ENCODE peak calls at places on chromosomes 1 and 21, in six cellular contexts. E, Y, S, V, J and W are unnamed samples.
A peak's percentile ranks its signal among the peaks of the same experiment; 100 is the strongest.

GRCh38 chr1:245503548-245503947 is 348.8 kb downstream of the KIF26B start:
- DNase-seq in E (no peak), Y (no peak), S (no peak), V (no peak), J (no peak), W (no peak)

GRCh38 chr1:110846861-110847260 is 26.1 kb upstream of the CD53 start:
- DNase-seq in E (no peak), Y (no peak), S (no peak), V (no peak), J (no peak), W (no peak)

GRCh38 chr1:43557744-43558245 is 27.1 kb downstream of the PTPRF start:
- DNase-seq in E (no peak), Y (no peak), S (peak; percentile 53), V (peak; percentile 87), J (no peak), W (peak; percentile 62)

GRCh38 chr1:162861101-162861500 is at the start of gene CCDC190:
- DNase-seq in E (no peak), Y (no peak), S (peak; percentile 17), V (peak; percentile 12), J (no peak), W (no peak)

GRCh38 chr1:7646981-7647901 is 123.9 kb upstream of the VAMP3 start:
- DNase-seq in E (peak; percentile 50), Y (peak; percentile 46), S (peak; percentile 69), V (peak; percentile 81), J (peak; percentile 16), W (peak; percentile 70)

GRCh38 chr1:8283058-8283884 is 34.6 kb upstream of the SLC45A1 start:
- DNase-seq in E (peak; percentile 12), Y (no peak), S (no peak), V (no peak), J (no peak), W (peak; percentile 38)

GRCh38 chr1:77044133-77044849 is 174.9 kb downstream of the PIGK start:
- DNase-seq in E (no peak), Y (no peak), S (no peak), V (no peak), J (no peak), W (peak; percentile 73)

GRCh38 chr1:37477198-37477931 is 3.0 kb downstream of the ZC3H12A start:
- DNase-seq in E (peak; percentile 63), Y (peak; percentile 88), S (peak; percentile 69), V (peak; percentile 85), J (no peak), W (peak; percentile 57)

GRCh38 chr1:150555971-150556865 is 7.0 kb downstream of the ADAMTSL4 start:
- DNase-seq in E (no peak), Y (no peak), S (no peak), V (no peak), J (no peak), W (no peak)

GRCh38 chr1:222096883-222097282 is 355.0 kb upstream of the DUSP10 start:
- DNase-seq in E (no peak), Y (no peak), S (no peak), V (no peak), J (no peak), W (no peak)

GRCh38 chr1:62198069-62198780 is 3.6 kb downstream of the L1TD1 start:
- DNase-seq in E (no peak), Y (no peak), S (peak; percentile 85), V (no peak), J (no peak), W (no peak)

GRCh38 chr1:62194651-62195282 is at the start of gene L1TD1:
- DNase-seq in E (no peak), Y (no peak), S (peak; percentile 99), V (peak; percentile 60), J (no peak), W (no peak)

GRCh38 chr1:62198781-62199125 is 4.1 kb downstream of the L1TD1 start:
- DNase-seq in E (no peak), Y (no peak), S (no peak), V (no peak), J (no peak), W (no peak)

GRCh38 chr1:62196091-62196690 is 1.5 kb downstream of the L1TD1 start:
- DNase-seq in E (no peak), Y (no peak), S (peak; percentile 67), V (no peak), J (no peak), W (no peak)
- TF ChIP-seq EZH2phosphoT487 in E (no peak), Y (no peak), S (no peak), V (no peak), J (no peak), W (no peak)

DNA sequence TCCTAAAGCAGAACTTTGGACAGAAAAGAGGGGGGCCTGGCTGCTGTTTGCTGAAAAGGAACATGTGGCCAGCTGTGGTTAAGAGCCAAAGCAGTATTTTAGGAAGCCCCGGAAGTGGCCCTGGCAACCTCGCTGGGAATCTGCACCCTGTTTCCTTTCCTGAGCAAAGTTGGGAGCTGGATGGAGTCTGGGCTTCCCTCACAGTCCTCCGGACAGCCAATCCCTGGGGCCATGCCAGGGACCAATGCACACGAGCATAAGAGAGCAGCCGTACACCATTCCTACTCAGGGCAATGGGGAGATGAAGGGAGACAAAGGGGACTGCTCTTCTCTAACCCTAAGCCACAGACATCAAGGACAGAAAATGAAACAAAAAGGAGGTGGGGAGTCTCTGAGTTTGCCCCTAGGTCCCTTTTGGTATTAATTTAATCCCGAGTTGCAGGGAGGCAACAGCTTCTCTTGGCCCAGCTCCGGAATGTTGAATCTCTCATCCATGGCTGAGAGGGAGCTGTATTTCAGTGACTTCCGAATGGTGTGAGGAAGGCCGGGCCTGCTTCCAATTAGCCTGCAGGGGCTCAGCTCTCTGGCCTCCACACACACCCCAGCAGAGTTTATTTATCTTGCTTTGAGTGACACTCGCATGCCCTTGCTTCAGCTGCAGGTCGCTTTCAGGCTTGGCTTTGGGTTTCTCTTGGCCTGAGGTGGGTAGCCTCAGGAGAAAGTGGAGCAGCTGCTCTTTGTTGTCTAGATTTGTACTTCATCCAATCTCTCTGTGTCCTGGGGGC is 154.0 kb downstream of the PLXNA2 start:
- DNase-seq in E (no peak), Y (no peak), S (no peak), V (no peak), J (no peak), W (no peak)
- H3K4me2 ChIP-seq in E (no peak overlapping the region), Y (no peak overlapping the region), S (no peak overlapping the region), V (no peak overlapping the region), J (no peak overlapping the region), W (no peak overlapping the region)

GRCh38 chr1:246786606-246787238 is 62.5 kb downstream of the SCCPDH start:
- DNase-seq in E (no peak), Y (no peak), S (no peak), V (no peak), J (no peak), W (no peak)
- H3K27ac ChIP-seq in E (no peak overlapping the region), Y (no peak overlapping the region), S (no peak overlapping the region), V (no peak overlapping the region), J (no peak overlapping the region), W (no peak overlapping the region)

DNA sequence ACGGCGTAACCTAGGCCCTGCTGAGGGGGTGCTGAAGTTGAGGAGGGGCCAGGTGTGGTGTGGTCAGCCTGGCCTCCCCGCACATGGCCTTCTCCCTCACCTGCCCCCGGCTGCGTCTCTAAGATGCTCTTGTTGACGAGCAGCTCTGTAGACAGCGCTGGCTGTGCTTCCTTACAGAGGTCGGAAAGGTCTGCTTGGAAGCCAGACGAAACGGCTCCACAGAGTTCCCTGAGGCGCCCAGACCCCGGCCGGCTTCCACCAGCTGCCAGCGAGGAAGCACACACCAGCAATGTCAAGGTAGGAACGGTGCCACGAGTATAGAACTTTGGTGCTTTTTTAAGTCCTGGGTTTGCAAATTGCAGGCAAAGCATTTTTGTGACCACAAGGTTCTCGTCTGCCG is 18.8 kb upstream of the DIP2A start:
- DNase-seq in E (no peak), Y (no peak), S (no peak), V (no peak), J (no peak), W (no peak)
- TF ChIP-seq EZH2phosphoT487 in E (no peak), Y (no peak), S (no peak), V (no peak), J (no peak), W (no peak)

GRCh38 chr1:38624341-38625039 is 235.1 kb downstream of the RRAGC start:
- DNase-seq in E (no peak), Y (no peak), S (no peak), V (no peak), J (no peak), W (no peak)
- H3K4me2 ChIP-seq in E (no peak overlapping the region), Y (no peak overlapping the region), S (no peak overlapping the region), V (no peak overlapping the region), J (no peak overlapping the region), W (no peak overlapping the region)

GRCh38 chr1:1954015-1954414 is 34.9 kb upstream of the TMEM52 start:
- DNase-seq in E (no peak), Y (no peak), S (no peak), V (no peak), J (no peak), W (no peak)

GRCh38 chr1:1956101-1956500 is 37.0 kb upstream of the TMEM52 start:
- DNase-seq in E (no peak), Y (no peak), S (no peak), V (no peak), J (no peak), W (no peak)

GRCh38 chr1:1954831-1955441 is 35.9 kb upstream of the TMEM52 start:
- DNase-seq in E (no peak), Y (no peak), S (peak; percentile 53), V (no peak), J (no peak), W (no peak)

GRCh38 chr1:1956586-1957532 is 37.8 kb upstream of the TMEM52 start:
- DNase-seq in E (no peak), Y (no peak), S (no peak), V (no peak), J (no peak), W (no peak)

GRCh38 chr1:1955651-1956094 is 36.6 kb upstream of the TMEM52 start:
- DNase-seq in E (no peak), Y (no peak), S (no peak), V (no peak), J (no peak), W (no peak)
- H3K27ac ChIP-seq in E (no peak overlapping the region), Y (no peak overlapping the region), S (no peak overlapping the region), V (no peak overlapping the region), J (no peak overlapping the region), W (no peak overlapping the region)

DNA sequence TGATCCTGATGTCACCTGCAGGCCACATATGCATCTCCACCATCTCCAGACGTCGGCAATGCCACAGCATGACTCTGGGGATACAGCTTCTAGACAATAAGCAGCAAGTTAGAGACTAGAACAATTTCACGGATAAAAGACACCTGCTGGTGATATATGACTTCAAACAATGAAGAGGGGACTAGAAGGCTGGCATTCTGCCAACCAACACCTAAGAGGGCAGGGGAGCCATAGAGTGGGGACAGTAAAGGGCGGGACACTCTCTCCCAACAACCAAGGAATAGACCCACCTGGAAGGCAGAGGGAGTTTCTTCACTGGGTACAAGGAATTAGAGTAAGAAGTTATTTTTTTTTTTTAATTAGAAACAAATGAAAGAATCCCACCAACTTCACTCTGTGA is 126.8 kb downstream of the SIM2 start:
- DNase-seq in E (no peak), Y (no peak), S (no peak), V (no peak), J (no peak), W (no peak)
- TF ChIP-seq EZH2phosphoT487 in E (no peak), Y (no peak), S (no peak), V (no peak), J (no peak), W (no peak)

DNA sequence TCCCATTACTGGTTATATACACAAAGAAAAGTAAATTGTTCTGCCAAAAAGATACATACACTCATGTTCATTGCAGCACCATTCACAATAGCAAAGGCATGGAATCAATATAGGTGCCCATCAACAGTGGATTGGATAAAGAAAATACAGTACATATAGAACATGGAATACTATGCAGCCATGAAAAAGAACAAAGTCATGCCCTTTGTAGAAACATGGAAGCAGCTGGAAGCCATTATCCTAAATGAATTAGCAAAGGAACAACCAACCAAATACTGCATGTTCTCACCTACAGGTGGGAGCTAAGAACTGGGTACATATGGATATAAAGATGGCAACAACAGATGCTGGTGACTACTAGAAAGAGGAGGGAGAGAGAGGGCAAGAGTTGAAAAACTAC is 132.6 kb downstream of the PLD5 start:
- DNase-seq in E (no peak), Y (no peak), S (no peak), V (no peak), J (no peak), W (no peak)
- H3K4me2 ChIP-seq in E (no peak overlapping the region), Y (no peak overlapping the region), S (no peak overlapping the region), V (no peak overlapping the region), J (no peak overlapping the region), W (no peak overlapping the region)